ENCODE peak calls at places on chromosomes 2 and 18, in eight cellular contexts. N is AG09319; F is fibroblast of villous mesenchyme; W is T-helper 9 cell; V is activated T-cell treated with anti-CD3 and anti-CD28 coated beads for 1 hour; Z is stimulated activated naive B cell treated with anti-CD40 and anti-IgM and Interleukin-4, amounts not matched to agents 10 μg/mL and 1 μg/mL and 100 μg/mL, for 72 hours; B is AG04449; P is HT1080. Y is an unnamed sample.

GRCh38 chr2:237682901-237683670 is 55.7 kb downstream of the LRRFIP1 start:
- DNase-seq in N (no peak), F (no peak), W (no peak), V (no peak), Z (no peak), B (no peak), P (no peak), Y (no peak)

GRCh38 chr2:54013996-54014395 is 43.2 kb upstream of the PSME4 start:
- DNase-seq in N (no peak), F (no peak), W (no peak), V (no peak), Z (no peak), B (no peak), P (peak), Y (no peak)

GRCh38 chr2:85893428-85894258 is 4.9 kb upstream of the ST3GAL5 start:
- DNase-seq in N (no peak), F (peak), W (no peak), V (no peak), Z (no peak), B (no peak), P (peak), Y (no peak)

GRCh38 chr2:237227190-237227988 is 141.7 kb downstream of the COPS8 start:
- DNase-seq in N (no peak), F (peak), W (no peak), V (no peak), Z (no peak), B (no peak), P (peak), Y (no peak)

GRCh38 chr2:37676274-37676673 is 4.8 kb upstream of the CDC42EP3 start:
- DNase-seq in N (no peak), F (no peak), W (no peak), V (no peak), Z (no peak), B (no peak), P (peak), Y (no peak)

GRCh38 chr18:5582054-5582453 is 38.3 kb upstream of the EPB41L3 start:
- DNase-seq in N (peak), F (peak), W (no peak), V (no peak), Z (no peak), B (no peak), P (peak), Y (no peak)

GRCh38 chr2:101892377-101892776 is 99.4 kb upstream of the IL1R2 start:
- DNase-seq in N (no peak), F (no peak), W (no peak), V (no peak), Z (no peak), B (no peak), P (no peak), Y (no peak)

GRCh38 chr2:209368924-209369323 is 54.9 kb upstream of the MAP2 start:
- DNase-seq in N (no peak), F (peak), W (no peak), V (no peak), Z (no peak), B (peak), P (peak), Y (no peak)

GRCh38 chr18:59571953-59572352 is 125.3 kb downstream of the CCBE1 start:
- DNase-seq in N (no peak), F (no peak), W (no peak), V (no peak), Z (no peak), B (no peak), P (no peak), Y (no peak)

GRCh38 chr18:10454800-10455550 is 540 bp downstream of the APCDD1 start:
- DNase-seq in N (no peak), F (peak), W (no peak), V (no peak), Z (peak), B (no peak), P (no peak), Y (no peak)

GRCh38 chr2:73175663-73176204 is 26.6 kb upstream of the NOTO start:
- DNase-seq in N (no peak), F (peak), W (peak), V (peak), Z (peak), B (no peak), P (no peak), Y (peak)

GRCh38 chr2:10635430-10635829 is 54.3 kb downstream of the NOL10 start:
- DNase-seq in N (no peak), F (peak), W (no peak), V (no peak), Z (no peak), B (no peak), P (no peak), Y (no peak)

GRCh38 chr2:118112771-118113334 is 24.6 kb downstream of the INSIG2 start:
- DNase-seq in N (peak), F (peak), W (no peak), V (no peak), Z (no peak), B (peak), P (peak), Y (no peak)

GRCh38 chr2:106075038-106075437 is 119.1 kb downstream of the UXS1 start:
- DNase-seq in N (no peak), F (no peak), W (no peak), V (no peak), Z (no peak), B (no peak), P (no peak), Y (no peak)

GRCh38 chr2:162043132-162043531 is 30.9 kb downstream of the DPP4 start:
- DNase-seq in N (no peak), F (no peak), W (no peak), V (no peak), Z (no peak), B (no peak), P (no peak), Y (no peak)

GRCh38 chr2:117785740-117786139 is 28.8 kb upstream of the DDX18 start:
- DNase-seq in N (peak), F (peak), W (no peak), V (no peak), Z (no peak), B (no peak), P (peak), Y (peak)

GRCh38 chr18:8933714-8934284 is 168.7 kb upstream of the NDUFV2 start:
- DNase-seq in N (no peak), F (no peak), W (no peak), V (no peak), Z (no peak), B (no peak), P (no peak), Y (no peak)

GRCh38 chr2:174965992-174966789 is 39.0 kb downstream of the CHN1 start:
- DNase-seq in N (no peak), F (peak), W (no peak), V (no peak), Z (no peak), B (no peak), P (peak), Y (no peak)

GRCh38 chr2:203535784-203536590 is 886 bp upstream of the RAPH1 start:
- DNase-seq in N (no peak), F (peak), W (no peak), V (no peak), Z (no peak), B (no peak), P (no peak), Y (no peak)

GRCh38 chr2:18286897-18287296 is 273.6 kb downstream of the RDH14 start:
- DNase-seq in N (no peak), F (no peak), W (no peak), V (no peak), Z (no peak), B (no peak), P (no peak), Y (no peak)

GRCh38 chr2:102839668-102840388 is 78.0 kb downstream of the TMEM182 start:
- DNase-seq in N (no peak), F (peak), W (peak), V (peak), Z (peak), B (no peak), P (peak), Y (peak)

GRCh38 chr2:44707945-44708645 is 233.4 kb upstream of the SIX3 start:
- DNase-seq in N (no peak), F (no peak), W (no peak), V (no peak), Z (peak), B (no peak), P (peak), Y (no peak)

GRCh38 chr18:35386600-35387366 is 9.6 kb upstream of the ZNF396 start:
- DNase-seq in N (peak), F (peak), W (peak), V (peak), Z (peak), B (no peak), P (peak), Y (peak)

GRCh38 chr18:11666176-11666575 is 22.9 kb upstream of the GNAL start:
- DNase-seq in N (no peak), F (no peak), W (no peak), V (no peak), Z (no peak), B (no peak), P (no peak), Y (no peak)

GRCh38 chr2:135916232-135916631 is 40.0 kb upstream of the MCM6 start:
- DNase-seq in N (peak), F (peak), W (no peak), V (no peak), Z (no peak), B (no peak), P (peak), Y (no peak)

GRCh38 chr2:234091432-234091879 is 41.0 kb downstream of the SPP2 start:
- DNase-seq in N (no peak), F (peak), W (no peak), V (no peak), Z (no peak), B (no peak), P (peak), Y (no peak)

GRCh38 chr2:233255151-233255550 is 3.7 kb downstream of the ATG16L1 start:
- DNase-seq in N (no peak), F (peak), W (no peak), V (no peak), Z (no peak), B (no peak), P (no peak), Y (no peak)

GRCh38 chr2:138395565-138396306 is 105.8 kb upstream of the SPOPL start:
- DNase-seq in N (peak), F (peak), W (no peak), V (no peak), Z (no peak), B (no peak), P (peak), Y (no peak)

GRCh38 chr2:43228341-43228751 is 1.9 kb upstream of the ZFP36L2 start:
- DNase-seq in N (no peak), F (peak), W (no peak), V (no peak), Z (no peak), B (no peak), P (no peak), Y (no peak)

Y was measured in CD4-positive, alpha-beta T cell.